ENCODE peak calls at places on chromosome X, in six cellular contexts. X is HCT116, L is right cardiac atrium, H is lower lobe of right lung, S is right lobe of liver, C is pancreas. D is an unnamed sample.

GRCh38 chrX:9318213-9318612 is 146.6 kb upstream of the TBL1X start:
- ATAC-seq in H (no peak), L (no peak), S (no peak), C (no peak), X (no peak), D (no peak)

GRCh38 chrX:38896724-38897298 is 95.6 kb downstream of the MID1IP1 start:
- ATAC-seq in C (no peak), H (no peak), S (peak; percentile 66), L (no peak), X (no peak), D (no peak)

GRCh38 chrX:129613596-129613995 is 41.2 kb downstream of the APLN start:
- ATAC-seq in L (no peak), C (no peak), X (no peak), H (no peak), S (no peak), D (no peak)

GRCh38 chrX:1248381-1249061 is 20.1 kb upstream of the CSF2RA start:
- ATAC-seq in C (peak; percentile 21), L (no peak), X (no peak), H (no peak), S (no peak), D (no peak)

GRCh38 chrX:155819966-155820491 is 61.1 kb upstream of the VAMP7 start:
- ATAC-seq in S (peak; percentile 89), C (peak; percentile 92), X (peak; percentile 94), L (peak; percentile 83), H (peak; percentile 87), D (peak; percentile 71)

GRCh38 chrX:30590368-30590767 is 12.8 kb upstream of the TASL start:
- ATAC-seq in H (no peak), X (no peak), S (peak; percentile 53), C (peak; percentile 54), L (no peak), D (no peak)

GRCh38 chrX:317424-318067 is 1.1 kb downstream of the GTPBP6 start:
- ATAC-seq in C (no peak), H (no peak), L (no peak), X (no peak), S (no peak), D (no peak)

GRCh38 chrX:57583477-57583876 is 8.3 kb upstream of the ZXDB start:
- ATAC-seq in L (no peak), X (peak; percentile 36), C (no peak), S (no peak), H (no peak), D (no peak)

GRCh38 chrX:110914281-110914680 is 118.7 kb upstream of the CHRDL1 start:
- ATAC-seq in H (no peak), S (no peak), X (no peak), C (peak; percentile 51), L (no peak), D (no peak)

GRCh38 chrX:103879339-103879738 is 47.3 kb upstream of the RAB9B start:
- ATAC-seq in S (no peak), L (peak; percentile 62), C (no peak), H (no peak), X (peak; percentile 20), D (no peak)

GRCh38 chrX:49192722-49193328 is 6.7 kb upstream of the PRICKLE3 start:
- ATAC-seq in L (no peak), X (no peak), S (no peak), C (no peak), H (no peak), D (no peak)

GRCh38 chrX:23911436-23911835 is 3.6 kb downstream of the CXorf58 start:
- ATAC-seq in X (no peak), L (no peak), H (no peak), S (no peak), C (no peak), D (no peak)

GRCh38 chrX:106203315-106203714 is 35.2 kb downstream of the PWWP3B start:
- ATAC-seq in X (no peak), H (no peak), S (no peak), C (no peak), L (no peak), D (no peak)

GRCh38 chrX:150842198-150842553 is 56.3 kb downstream of the CD99L2 start:
- ATAC-seq in L (no peak), X (no peak), C (peak; percentile 24), S (peak; percentile 59), H (peak; percentile 25), D (no peak)

GRCh38 chrX:42943051-42943450 is 165.1 kb upstream of the PPP1R2C start:
- ATAC-seq in L (no peak), S (no peak), X (no peak), H (no peak), C (no peak), D (no peak)

GRCh38 chrX:24424948-24425347 is 40.1 kb upstream of the PDK3 start:
- ATAC-seq in X (no peak), C (peak; percentile 15), L (peak; percentile 76), H (no peak), S (no peak), D (peak; percentile 70)

GRCh38 chrX:16839852-16840460 is 30.2 kb downstream of the RBBP7 start:
- ATAC-seq in L (no peak), C (no peak), X (peak; percentile 20), H (no peak), S (no peak), D (peak; percentile 47)
- H3K27ac ChIP-seq in L (peak overlapping the region; percentile 67), C (no peak overlapping the region), X (no peak overlapping the region), H (no peak overlapping the region), S (no peak overlapping the region), D (peak overlapping the region; percentile 70)

GRCh38 chrX:66035667-66036066 is 4.2 kb downstream of the VSIG4 start:
- ATAC-seq in X (no peak), L (no peak), S (no peak), H (no peak), C (no peak), D (no peak)
- H3K4me3 ChIP-seq in X (no peak overlapping the region), L (no peak overlapping the region), S (no peak overlapping the region), H (peak overlapping the region; percentile 2), C (no peak overlapping the region), D (no peak overlapping the region)

DNA sequence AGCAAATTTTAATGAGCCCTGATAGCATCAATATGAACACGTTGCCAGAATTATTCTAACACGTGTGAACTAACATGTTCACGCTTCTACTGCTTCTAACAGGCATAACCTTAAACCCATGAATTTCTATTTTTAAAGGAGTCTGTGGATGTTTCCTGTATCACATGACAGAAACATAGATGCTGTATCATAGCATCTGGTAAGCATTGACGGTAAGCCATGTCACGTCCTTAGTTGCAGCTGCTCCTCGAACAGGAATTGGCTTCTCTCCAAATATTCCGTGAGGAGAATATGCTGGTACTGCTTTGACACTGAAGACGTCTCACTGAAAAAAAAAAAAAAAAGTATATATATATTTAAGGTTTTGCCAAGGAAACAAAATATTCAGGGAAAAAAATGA is 105.1 kb upstream of the MXRA5 start:
- ATAC-seq in X (no peak), L (no peak), H (no peak), C (no peak), S (no peak), D (no peak)
- H3K27ac ChIP-seq in X (no peak overlapping the region), L (no peak overlapping the region), H (no peak overlapping the region), C (no peak overlapping the region), S (no peak overlapping the region), D (no peak overlapping the region)

GRCh38 chrX:107629533-107629909 is 1.2 kb downstream of the PRPS1 start:
- ATAC-seq in L (no peak), H (no peak), X (no peak), S (peak; percentile 21), C (peak; percentile 35), D (no peak)

GRCh38 chrX:107632291-107632690 is 4.0 kb downstream of the PRPS1 start:
- ATAC-seq in C (no peak), X (no peak), L (no peak), S (no peak), H (no peak), D (no peak)

GRCh38 chrX:107627792-107628661 is at the start of gene PRPS1:
- ATAC-seq in C (peak; percentile 98), X (peak; percentile 98), S (peak; percentile 97), H (peak; percentile 100), L (peak; percentile 100), D (peak; percentile 99)

GRCh38 chrX:107628662-107629532 is 587 bp downstream of the PRPS1 start:
- ATAC-seq in L (peak; percentile 66), H (peak; percentile 69), S (peak; percentile 69), C (peak; percentile 76), X (peak; percentile 66), D (peak; percentile 49)

GRCh38 chrX:107630031-107630689 is 1.9 kb downstream of the PRPS1 start:
- ATAC-seq in C (no peak), H (no peak), L (no peak), X (no peak), S (no peak), D (no peak)
- H3K4me3 ChIP-seq in C (no peak overlapping the region), H (no peak overlapping the region), L (peak overlapping the region; percentile 70), X (peak overlapping the region; percentile 76), S (no peak overlapping the region), D (no peak overlapping the region)

DNA sequence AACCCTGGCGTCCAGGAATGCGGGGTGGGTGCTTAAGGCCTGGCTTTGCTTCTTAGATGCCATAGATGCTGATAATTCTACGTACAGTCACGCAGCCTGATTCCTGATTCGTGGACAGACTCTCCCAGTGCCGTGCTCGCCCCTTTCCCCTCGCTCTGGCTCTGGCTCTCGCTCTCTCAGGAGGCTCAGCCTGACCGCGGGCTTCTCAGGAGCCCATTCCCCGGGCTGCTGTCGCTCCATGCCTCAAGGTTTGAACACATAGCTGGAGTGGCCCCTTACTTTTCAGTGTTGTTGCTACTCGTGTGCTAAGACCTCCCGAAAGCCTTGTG is 59.2 kb upstream of the ZC4H2 start:
- ATAC-seq in H (peak; percentile 74), C (peak; percentile 58), S (peak; percentile 35), L (peak; percentile 78), X (no peak), D (peak; percentile 68)
- H3K27ac ChIP-seq in H (peak overlapping the region; percentile 72), C (peak overlapping the region; percentile 73), S (peak overlapping the region; percentile 34), L (peak overlapping the region; percentile 66), X (no peak overlapping the region), D (peak overlapping the region; percentile 90)

GRCh38 chrX:19748898-19749680 is 138.3 kb downstream of the SH3KBP1 start:
- ATAC-seq in C (no peak), X (no peak), S (no peak), L (no peak), H (no peak), D (no peak)

GRCh38 chrX:19750028-19750786 is 137.2 kb downstream of the SH3KBP1 start:
- ATAC-seq in C (no peak), L (no peak), S (no peak), X (no peak), H (no peak), D (no peak)

GRCh38 chrX:19746919-19747671 is 140.3 kb downstream of the SH3KBP1 start:
- ATAC-seq in S (peak; percentile 77), X (no peak), H (no peak), C (no peak), L (no peak), D (no peak)

GRCh38 chrX:19751068-19751467 is 136.3 kb downstream of the SH3KBP1 start:
- ATAC-seq in S (no peak), C (no peak), L (no peak), X (no peak), H (no peak), D (no peak)

GRCh38 chrX:19747672-19748610 is 139.5 kb downstream of the SH3KBP1 start:
- ATAC-seq in H (peak; percentile 60), L (no peak), S (peak; percentile 50), C (peak; percentile 12), X (no peak), D (no peak)
- H3K4me3 ChIP-seq in H (no peak overlapping the region), L (no peak overlapping the region), S (no peak overlapping the region), C (no peak overlapping the region), X (no peak overlapping the region), D (no peak overlapping the region)

GRCh38 chrX:94942603-94943002 is 1268.6 kb downstream of the FAM133A start:
- ATAC-seq in S (no peak), C (no peak), H (no peak), X (no peak), L (no peak), D (no peak)
- H3K27ac ChIP-seq in S (no peak overlapping the region), C (no peak overlapping the region), H (no peak overlapping the region), X (no peak overlapping the region), L (no peak overlapping the region), D (no peak overlapping the region)

GRCh38 chrX:115330498-115331138 is 41.1 kb downstream of the LUZP4 start:
- ATAC-seq in X (peak; percentile 80), H (no peak), C (peak; percentile 83), L (peak; percentile 51), S (peak; percentile 85), D (peak; percentile 69)
- H3K4me3 ChIP-seq in X (no peak overlapping the region), H (no peak overlapping the region), C (no peak overlapping the region), L (peak overlapping the region; percentile 29), S (no peak overlapping the region), D (peak overlapping the region; percentile 17)